ENCODE peak calls at places on chromosomes 3 and 15, in nine cellular contexts. O, K, G, H, X, N, I, U and M are unnamed samples.
A peak's percentile ranks its signal among the peaks of the same experiment; 100 is the strongest.

GRCh38 chr3:193452338-193452737 is 73.8 kb upstream of the ATP13A5 start:
- DNase-seq in O (no peak), N (no peak), G (no peak), K (no peak), U (no peak), H (no peak), I (no peak), X (no peak), M (no peak)

GRCh38 chr3:21645121-21645897 is 105.7 kb downstream of the ZNF385D start:
- DNase-seq in I (no peak), X (peak; percentile 85), H (no peak), O (no peak), G (no peak), K (peak; percentile 81), N (peak; percentile 80), U (no peak), M (peak; percentile 76)

GRCh38 chr3:49007771-49008528 is 759 bp downstream of the WDR6 start:
- DNase-seq in G (peak; percentile 77), N (peak; percentile 57), X (peak; percentile 80), K (peak; percentile 81), O (peak; percentile 54), U (peak; percentile 53), I (no peak), H (peak; percentile 96), M (peak; percentile 97)

GRCh38 chr15:88376574-88377174 is 90.5 kb downstream of the MRPL46 start:
- DNase-seq in G (no peak), U (no peak), I (no peak), K (peak; percentile 58), O (peak; percentile 5), H (no peak), N (peak; percentile 90), X (peak; percentile 93), M (no peak)

GRCh38 chr15:90895571-90896117 is 7.5 kb upstream of the MAN2A2 start:
- DNase-seq in K (no peak), N (no peak), O (no peak), U (peak; percentile 81), I (no peak), H (no peak), G (no peak), X (no peak), M (peak; percentile 63)

GRCh38 chr3:28575100-28575747 is 226.6 kb upstream of the AZI2 start:
- DNase-seq in X (no peak), O (no peak), I (no peak), K (no peak), G (no peak), N (peak; percentile 8), H (no peak), U (no peak), M (peak; percentile 24)

GRCh38 chr15:39629906-39630305 is 49.0 kb downstream of the THBS1 start:
- DNase-seq in U (no peak), K (no peak), N (no peak), I (no peak), H (no peak), X (peak; percentile 29), O (no peak), G (no peak), M (no peak)

GRCh38 chr15:45637552-45638033 is 2.8 kb downstream of the SQOR start:
- DNase-seq in I (no peak), X (peak; percentile 84), U (peak; percentile 19), K (peak; percentile 94), G (no peak), H (peak; percentile 76), N (peak; percentile 82), O (peak; percentile 77), M (peak; percentile 85)

GRCh38 chr15:62977952-62978811 is 64.4 kb upstream of the TPM1 start:
- DNase-seq in H (no peak), O (peak; percentile 31), N (peak; percentile 70), K (peak; percentile 48), I (peak; percentile 5), U (no peak), X (peak; percentile 77), G (no peak), M (peak; percentile 56)

GRCh38 chr3:132399054-132399929 is 18.0 kb upstream of the DNAJC13 start:
- DNase-seq in U (peak; percentile 41), K (peak; percentile 69), N (peak; percentile 30), X (peak; percentile 50), I (no peak), H (no peak), G (no peak), O (peak; percentile 56), M (peak; percentile 83)

GRCh38 chr15:81074773-81075172 is 59.3 kb upstream of the CFAP161 start:
- DNase-seq in G (no peak), H (no peak), K (no peak), O (no peak), N (no peak), I (no peak), U (no peak), X (peak; percentile 3), M (no peak)

GRCh38 chr15:64883097-64883581 is 28.6 kb upstream of the ANKDD1A start:
- DNase-seq in G (no peak), K (peak; percentile 52), O (peak; percentile 28), X (no peak), U (no peak), I (peak; percentile 84), N (no peak), H (no peak), M (no peak)

GRCh38 chr15:63905558-63906265 is 72.0 kb upstream of the HERC1 start:
- DNase-seq in I (no peak), K (no peak), O (no peak), H (no peak), U (no peak), N (no peak), G (no peak), X (no peak), M (no peak)

GRCh38 chr15:43229977-43230376 is 9.2 kb upstream of the EPB42 start:
- DNase-seq in U (peak; percentile 30), K (no peak), O (no peak), G (no peak), I (no peak), N (no peak), H (no peak), X (no peak), M (no peak)

GRCh38 chr15:43226436-43227305 is 5.9 kb upstream of the EPB42 start:
- DNase-seq in K (no peak), G (no peak), X (no peak), I (no peak), O (no peak), U (no peak), H (no peak), N (no peak), M (no peak)

GRCh38 chr15:43219929-43220886 is 610 bp downstream of the EPB42 start:
- DNase-seq in I (no peak), X (no peak), O (no peak), N (no peak), K (no peak), H (no peak), G (no peak), U (no peak), M (no peak)

GRCh38 chr15:43220991-43221403 is at the start of gene EPB42:
- DNase-seq in O (no peak), G (no peak), I (no peak), H (no peak), K (no peak), X (no peak), U (no peak), N (no peak), M (no peak)

GRCh38 chr15:43225201-43225949 is 4.6 kb upstream of the EPB42 start:
- DNase-seq in K (peak; percentile 70), X (peak; percentile 55), G (no peak), U (peak; percentile 36), N (peak; percentile 44), H (peak; percentile 32), I (peak; percentile 4), O (peak; percentile 50), M (peak; percentile 74)
- H3K4me3 ChIP-seq in K (no peak overlapping the region), X (no peak overlapping the region), G (no peak overlapping the region), U (no peak overlapping the region), N (no peak overlapping the region), H (no peak overlapping the region), I (no peak overlapping the region), O (no peak overlapping the region), M (no peak overlapping the region)

DNA sequence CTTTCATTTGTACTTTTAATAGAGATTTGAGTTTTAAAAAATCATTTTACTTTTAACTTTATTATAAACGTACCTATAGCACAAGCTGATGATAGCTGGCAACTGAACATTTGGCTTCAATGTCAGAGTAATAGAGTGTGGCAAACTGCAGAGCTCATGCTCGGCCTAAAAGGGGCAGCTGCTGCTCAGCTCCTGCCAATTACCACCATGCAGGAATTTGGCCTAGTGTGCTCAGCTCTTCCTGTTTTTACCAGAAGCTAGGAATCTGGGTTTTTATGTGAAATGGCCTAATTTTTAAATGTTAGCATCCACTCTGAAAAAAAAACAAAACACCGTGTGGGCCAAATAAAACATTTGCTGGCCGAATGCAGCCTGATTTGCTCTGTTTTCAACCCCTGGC is 1.8 kb downstream of the IFT122 start:
- DNase-seq in I (no peak), K (peak; percentile 70), N (peak; percentile 54), H (no peak), X (peak; percentile 62), U (peak; percentile 39), O (no peak), G (no peak), M (peak; percentile 78)
- TF ChIP-seq CTCF in I (no peak), K (peak; percentile 17), N (no peak), H (no peak), X (peak; percentile 23), U (no peak), O (peak; percentile 8), G (no peak), M (no peak)

GRCh38 chr3:43786953-43787305 is 96.2 kb downstream of the ABHD5 start:
- DNase-seq in X (no peak), I (no peak), U (no peak), H (no peak), G (no peak), N (no peak), O (no peak), K (no peak), M (no peak)
- H3K4me3 ChIP-seq in X (no peak overlapping the region), I (no peak overlapping the region), U (no peak overlapping the region), H (no peak overlapping the region), G (no peak overlapping the region), N (no peak overlapping the region), O (no peak overlapping the region), K (no peak overlapping the region), M (no peak overlapping the region)

DNA sequence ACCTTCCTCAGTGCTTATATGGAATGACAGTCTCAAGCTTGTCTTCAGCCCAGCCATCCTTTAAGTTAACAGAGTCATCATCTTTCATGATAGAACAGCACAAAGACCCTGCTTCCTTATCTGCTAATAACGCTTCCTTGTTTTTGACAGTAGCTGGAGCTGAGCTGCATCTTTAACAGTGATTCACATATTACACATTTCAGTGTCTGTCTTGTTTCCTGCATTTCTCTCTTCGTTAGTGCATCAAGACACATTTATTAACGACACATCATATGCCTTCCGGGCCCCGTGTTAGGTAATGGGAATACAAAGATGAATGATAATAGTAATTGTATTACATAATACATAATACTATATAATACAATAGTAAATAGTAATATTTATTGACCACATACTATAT is 30.2 kb upstream of the GREM1 start:
- DNase-seq in X (peak; percentile 83), N (peak; percentile 79), O (peak; percentile 68), I (peak; percentile 77), U (no peak), H (no peak), G (no peak), K (peak; percentile 65), M (peak; percentile 24)
- TF ChIP-seq CTCF in X (no peak), N (no peak), O (no peak), I (no peak), U (no peak), H (no peak), G (no peak), K (no peak), M (no peak)

GRCh38 chr3:73432723-73433032 is 192.1 kb downstream of the PDZRN3 start:
- DNase-seq in X (no peak), K (no peak), I (no peak), N (no peak), H (no peak), O (no peak), G (no peak), U (no peak), M (no peak)
- H3K4me3 ChIP-seq in X (no peak overlapping the region), K (no peak overlapping the region), I (no peak overlapping the region), N (no peak overlapping the region), H (no peak overlapping the region), O (no peak overlapping the region), G (no peak overlapping the region), U (no peak overlapping the region), M (no peak overlapping the region)